ENCODE peak calls at places on chromosomes 4 and X, in five cellular contexts. J is CD8-positive, alpha-beta memory T cell; X is pancreas; O is IMR-90; A is ovary. P is an unnamed sample. For H3K4me1, the result is how much of the 10 kb centered on the place peaks cover.

GRCh38 chr4:48851651-48852050 is 20.8 kb downstream of the OCIAD1 start:
- DNase-seq in J (no peak), X (no peak), O (no peak), A (no peak), P (no peak)

GRCh38 chr4:38424171-38424871 is 239.7 kb upstream of the KLF3 start:
- DNase-seq in J (no peak), X (peak), O (no peak), A (peak), P (no peak)

GRCh38 chr4:114860791-114861190 is 252.6 kb downstream of the NDST4 start:
- DNase-seq in J (no peak), X (no peak), O (no peak), A (no peak), P (no peak)

GRCh38 chrX:19347916-19348315 is 4.2 kb downstream of the PDHA1 start:
- DNase-seq in J (no peak), X (no peak), O (peak), A (no peak), P (no peak)

GRCh38 chr4:147550626-147551250 is 66.5 kb upstream of the TMEM184C start:
- DNase-seq in J (no peak), X (no peak), O (peak), A (no peak), P (no peak)

GRCh38 chrX:6465731-6466130 is 69.2 kb downstream of the VCX3A start:
- DNase-seq in J (no peak), X (no peak), O (no peak), A (no peak), P (no peak)

GRCh38 chrX:27186671-27187070 is 276.5 kb downstream of the PPP4R3C start:
- DNase-seq in J (peak), X (no peak), O (peak), A (no peak), P (no peak)

GRCh38 chr4:41509411-41510008 is 28.4 kb upstream of the LIMCH1 start:
- DNase-seq in J (no peak), X (no peak), O (no peak), A (no peak), P (no peak)

GRCh38 chrX:108299101-108299591 is 139.1 kb downstream of the COL4A6 start:
- DNase-seq in J (no peak), X (no peak), O (peak), A (no peak), P (no peak)

GRCh38 chr4:18479825-18480224 is 458.3 kb upstream of the LCORL start:
- DNase-seq in J (no peak), X (no peak), O (no peak), A (no peak), P (no peak)

GRCh38 chr4:16078195-16078756 is 5.5 kb downstream of the PROM1 start:
- DNase-seq in J (no peak), X (no peak), O (no peak), A (no peak), P (no peak)

GRCh38 chrX:97168646-97169045 is 284.9 kb downstream of the RPA4 start:
- DNase-seq in J (no peak), X (no peak), O (no peak), A (no peak), P (no peak)

GRCh38 chr4:107890779-107891178 is 40.6 kb upstream of the CYP2U1 start:
- DNase-seq in J (no peak), X (no peak), O (no peak), A (no peak), P (no peak)

GRCh38 chr4:6383019-6383404 is 89.4 kb downstream of the PPP2R2C start:
- DNase-seq in J (no peak), X (no peak), O (no peak), A (no peak), P (no peak)

GRCh38 chr4:101191302-101192098 is 155.8 kb downstream of the PPP3CA start:
- DNase-seq in J (no peak), X (peak), O (peak), A (peak), P (no peak)

GRCh38 chr4:24799544-24800272 is 4.3 kb downstream of the SOD3 start:
- DNase-seq in J (no peak), X (no peak), O (no peak), A (peak), P (no peak)

GRCh38 chrX:110086916-110087484 is 84.1 kb downstream of the TMEM164 start:
- DNase-seq in J (no peak), X (no peak), O (peak), A (no peak), P (no peak)

GRCh38 chr4:187077749-187078148 is 354.1 kb upstream of the FAT1 start:
- DNase-seq in J (no peak), X (no peak), O (no peak), A (no peak), P (no peak)

GRCh38 chr4:16643852-16644251 is 254.6 kb downstream of the LDB2 start:
- DNase-seq in J (no peak), X (no peak), O (no peak), A (no peak), P (no peak)

GRCh38 chr4:166042510-166043055 is 169.5 kb downstream of the TLL1 start:
- DNase-seq in J (no peak), X (no peak), O (no peak), A (no peak), P (no peak)

GRCh38 chr4:89915151-89915550 is 20.5 kb downstream of the MMRN1 start:
- DNase-seq in J (no peak), X (no peak), O (no peak), A (no peak), P (no peak)

GRCh38 chr4:140099993-140100392 is 54.0 kb downstream of the MAML3 start:
- DNase-seq in J (no peak), X (no peak), O (peak), A (no peak), P (no peak)

GRCh38 chrX:105460366-105460765 is 239.9 kb upstream of the TEX13A start:
- DNase-seq in J (no peak), X (no peak), O (no peak), A (no peak), P (no peak)

GRCh38 chr4:187618701-187619278 is 376.8 kb upstream of the ZFP42 start:
- DNase-seq in J (no peak), X (no peak), O (peak), A (no peak), P (no peak)

GRCh38 chr4:153773236-153773690 is 13.4 kb upstream of the RNF175 start:
- DNase-seq in J (no peak), X (no peak), O (no peak), A (no peak), P (no peak)

GRCh38 chrX:28188526-28188925 is 207.3 kb upstream of the DCAF8L1 start:
- DNase-seq in J (no peak), X (no peak), O (no peak), A (no peak), P (no peak)

GRCh38 chrX:85391185-85391878 is 11.9 kb upstream of the POF1B start:
- DNase-seq in J (no peak), X (no peak), O (no peak), A (no peak), P (no peak)
- H3K27ac ChIP-seq in J (no peak), X (no peak), O (no peak), A (no peak), P (no peak)

GRCh38 chrX:153375571-153375970 is 25.6 kb downstream of the PNMA6E start:
- DNase-seq in J (no peak), X (no peak), O (no peak), A (no peak), P (no peak)
- H3K4me1 ChIP-seq in J (under half), X (under half), O (under half), A (under half), P (under half)

DNA sequence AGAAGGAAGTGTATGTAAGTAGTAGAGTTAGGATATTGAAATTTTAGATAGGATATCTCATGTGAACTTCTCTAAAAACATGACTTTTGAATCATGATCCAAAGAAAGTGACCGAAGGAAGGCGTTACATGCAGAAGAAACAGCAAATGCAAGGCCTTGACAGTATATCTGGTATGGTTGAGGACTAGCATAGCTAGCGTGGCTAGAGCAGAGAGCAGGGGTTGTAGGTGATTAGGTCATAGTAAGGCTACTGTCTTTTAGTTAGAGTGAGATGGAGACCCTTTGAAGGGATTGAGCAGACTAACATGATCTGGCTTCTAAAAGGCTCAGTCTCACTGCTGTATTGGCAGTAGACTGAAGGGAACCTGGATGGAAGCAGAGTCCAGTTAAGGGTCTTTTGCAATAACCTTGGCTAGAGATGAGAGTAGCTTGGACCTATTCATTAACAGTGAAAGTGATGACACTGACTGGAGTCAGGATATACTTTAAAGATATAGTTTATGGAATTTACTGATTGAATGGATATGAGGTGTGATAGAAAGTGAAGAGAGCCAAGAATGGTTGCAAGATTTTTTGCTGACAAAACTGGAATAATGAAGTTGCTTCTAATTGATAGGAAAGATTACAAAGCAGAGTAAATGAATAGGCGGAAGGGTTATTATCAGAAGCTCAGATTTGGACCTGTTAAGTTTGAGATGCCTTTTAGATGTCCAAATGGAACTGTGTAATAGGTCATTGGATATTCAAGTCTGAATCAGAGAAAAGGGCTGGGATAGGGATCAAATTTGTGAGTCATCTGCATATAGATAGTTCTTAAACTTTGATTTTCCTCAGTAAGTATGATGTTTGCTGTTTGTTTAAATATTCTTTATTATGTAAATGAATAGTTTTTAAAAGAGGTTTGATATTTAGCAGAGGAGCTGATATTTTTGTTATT is 59.8 kb downstream of the MRPL1 start:
- DNase-seq in J (no peak), X (no peak), O (peak), A (no peak), P (no peak)
- H3K27ac ChIP-seq in J (no peak), X (no peak), O (peak), A (no peak), P (no peak)

DNA sequence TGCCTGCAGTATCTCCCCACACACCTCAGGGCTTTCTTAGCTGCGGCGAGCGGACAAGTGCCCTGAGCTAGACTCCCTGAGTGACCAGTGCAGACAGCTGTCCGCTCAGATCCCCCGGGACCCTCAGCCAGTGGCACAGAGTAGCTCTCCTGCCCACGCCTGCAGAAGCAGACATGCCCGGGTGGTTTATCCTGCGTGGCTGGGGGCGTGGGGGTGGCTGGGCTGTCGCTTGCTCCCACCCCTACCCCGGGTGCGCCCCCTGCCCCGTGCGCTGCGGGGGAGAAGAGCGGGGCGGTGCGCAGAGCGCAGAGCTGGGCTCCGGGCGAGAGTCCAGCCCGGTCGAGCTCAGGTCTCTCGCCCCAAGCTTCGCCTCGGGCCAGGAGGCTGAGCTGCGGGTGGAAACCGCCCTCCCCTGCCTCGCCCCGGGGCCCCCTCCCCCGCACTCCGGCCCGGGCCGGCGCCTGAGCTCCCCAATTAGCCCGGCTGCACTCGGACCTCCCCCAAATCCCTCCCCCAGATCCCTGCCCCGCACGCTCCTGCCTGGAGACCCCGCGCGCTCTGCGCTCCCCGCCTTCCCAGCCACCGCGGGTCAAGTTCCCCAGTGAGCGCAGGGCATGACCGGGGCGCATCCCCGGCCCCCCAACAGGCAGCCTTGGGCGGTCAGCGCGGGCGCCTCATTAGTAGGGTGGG is 11.7 kb upstream of the SHOX start:
- DNase-seq in J (no peak), X (no peak), O (no peak), A (no peak), P (no peak)
- H3K4me1 ChIP-seq in J (under half), X (under half), O (under half), A (under half), P (under half)

GRCh38 chrX:45765726-45766125 is 565.0 kb upstream of the DIPK2B start:
- DNase-seq in J (no peak), X (no peak), O (no peak), A (no peak), P (no peak)

GRCh38 chrX:45761920-45762319 is 561.2 kb upstream of the DIPK2B start:
- DNase-seq in J (no peak), X (no peak), O (no peak), A (no peak), P (no peak)

GRCh38 chrX:45767021-45767491 is 566.4 kb upstream of the DIPK2B start:
- DNase-seq in J (no peak), X (no peak), O (peak), A (no peak), P (no peak)

GRCh38 chrX:45762699-45763647 is 562.3 kb upstream of the DIPK2B start:
- DNase-seq in J (no peak), X (no peak), O (no peak), A (no peak), P (no peak)

DNA sequence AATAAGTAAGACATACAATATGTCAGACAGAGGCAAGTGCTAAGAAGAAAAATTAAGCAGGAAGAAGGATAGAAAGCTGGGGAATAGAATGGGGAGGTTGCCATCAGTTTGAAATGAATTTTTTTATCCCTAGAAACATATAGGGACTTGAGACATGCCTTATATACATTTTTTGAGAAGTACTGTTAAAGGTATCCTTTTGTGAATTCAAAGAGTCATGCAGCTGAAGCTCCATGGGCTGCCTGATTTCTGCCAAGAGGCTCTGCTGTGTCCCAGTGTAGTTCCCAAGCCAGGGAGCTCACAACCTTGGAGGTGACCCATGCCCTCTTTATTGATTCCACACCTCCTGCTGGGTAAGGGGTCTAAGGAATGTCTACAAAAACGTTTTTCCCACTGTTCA is 564.6 kb upstream of the DIPK2B start:
- DNase-seq in J (no peak), X (no peak), O (no peak), A (no peak), P (no peak)
- H3K27ac ChIP-seq in J (peak), X (no peak), O (peak), A (no peak), P (peak)

GRCh38 chr4:1869530-1870327 is 1.5 kb upstream of the NSD2 start:
- DNase-seq in J (no peak), X (no peak), O (no peak), A (no peak), P (no peak)
- H3K4me1 ChIP-seq in J (under half), X (under half), O (under half), A (under half), P (under half)

P was measured in effector memory CD4-positive, alpha-beta T cell.